ENCODE peak calls at places on chromosome 19, in five cellular contexts. L is left lung; P is CD4-positive, alpha-beta T cell; R is H1; Q is psoas muscle. G is an unnamed sample. For H3K9me3, the result is how much of the 10 kb centered on the place peaks cover.

GRCh38 chr19:35975608-35976214 is 19.3 kb upstream of the SDHAF1 start:
- DNase-seq in R (no peak), P (no peak), Q (no peak), L (no peak), G (no peak)

GRCh38 chr19:50361290-50362029 is 4.0 kb downstream of the NAPSA start:
- DNase-seq in L (no peak), R (no peak), Q (no peak), P (no peak), G (no peak)

GRCh38 chr19:3573162-3573857 is 566 bp downstream of the HMG20B start:
- DNase-seq in L (no peak), Q (no peak), R (no peak), P (no peak), G (no peak)

GRCh38 chr19:47437500-47437899 is 18.2 kb upstream of the MEIS3 start:
- DNase-seq in R (no peak), P (no peak), L (no peak), Q (no peak), G (no peak)

GRCh38 chr19:16351133-16351809 is 26.6 kb downstream of the KLF2 start:
- DNase-seq in L (no peak), R (no peak), P (no peak), Q (no peak), G (no peak)

GRCh38 chr19:35904312-35905068 is 2.2 kb downstream of the HCST start:
- DNase-seq in Q (no peak), R (no peak), L (no peak), P (no peak), G (no peak)

GRCh38 chr19:53908106-53908932 is 759 bp upstream of the CACNG7 start:
- DNase-seq in P (no peak), Q (peak), L (no peak), R (no peak), G (no peak)

GRCh38 chr19:7867092-7867844 is 6.9 kb downstream of the PRR36 start:
- DNase-seq in P (no peak), L (no peak), Q (peak), R (no peak), G (no peak)

GRCh38 chr19:54426291-54426918 is 11.1 kb downstream of the TTYH1 start:
- DNase-seq in P (no peak), R (no peak), L (no peak), Q (no peak), G (no peak)

GRCh38 chr19:31220540-31220939 is 128.7 kb downstream of the TSHZ3 start:
- DNase-seq in R (no peak), P (no peak), L (no peak), Q (no peak), G (no peak)

GRCh38 chr19:23439623-23440022 is 44.4 kb upstream of the ZNF91 start:
- DNase-seq in P (no peak), L (no peak), Q (no peak), R (no peak), G (no peak)

GRCh38 chr19:5460748-5461147 is 5.5 kb downstream of the ZNRF4 start:
- DNase-seq in Q (no peak), L (no peak), R (no peak), P (no peak), G (no peak)

GRCh38 chr19:38488811-38489481 is 55.5 kb downstream of the RYR1 start:
- DNase-seq in R (no peak), P (no peak), L (no peak), Q (no peak), G (no peak)

GRCh38 chr19:17419154-17419490 is 725 bp upstream of the MVB12A start:
- DNase-seq in R (no peak), Q (no peak), P (no peak), L (no peak), G (no peak)

GRCh38 chr19:16942583-16942982 is 53.8 kb downstream of the F2RL3 start:
- DNase-seq in P (no peak), L (no peak), Q (no peak), R (no peak), G (no peak)

GRCh38 chr19:52114691-52115090 is 19.1 kb upstream of the ZNF841 start:
- DNase-seq in R (no peak), L (no peak), P (no peak), Q (no peak), G (no peak)

GRCh38 chr19:52115526-52116053 is 20.0 kb upstream of the ZNF841 start:
- DNase-seq in Q (no peak), R (no peak), L (no peak), P (no peak), G (no peak)

GRCh38 chr19:52120286-52120685 is 19.5 kb downstream of the ZNF616 start:
- DNase-seq in P (no peak), Q (no peak), L (no peak), R (no peak), G (no peak)
- H3K9me3 ChIP-seq in P (half or more), Q (half or more), L (half or more), R (half or more), G (half or more)

GRCh38 chr19:2080336-2080988 is 15.7 kb downstream of the MOB3A start:
- DNase-seq in R (no peak), P (no peak), L (no peak), Q (no peak), G (no peak)
- H3K9me3 ChIP-seq in R (under half), P (under half), L (under half), Q (under half), G (under half)

DNA sequence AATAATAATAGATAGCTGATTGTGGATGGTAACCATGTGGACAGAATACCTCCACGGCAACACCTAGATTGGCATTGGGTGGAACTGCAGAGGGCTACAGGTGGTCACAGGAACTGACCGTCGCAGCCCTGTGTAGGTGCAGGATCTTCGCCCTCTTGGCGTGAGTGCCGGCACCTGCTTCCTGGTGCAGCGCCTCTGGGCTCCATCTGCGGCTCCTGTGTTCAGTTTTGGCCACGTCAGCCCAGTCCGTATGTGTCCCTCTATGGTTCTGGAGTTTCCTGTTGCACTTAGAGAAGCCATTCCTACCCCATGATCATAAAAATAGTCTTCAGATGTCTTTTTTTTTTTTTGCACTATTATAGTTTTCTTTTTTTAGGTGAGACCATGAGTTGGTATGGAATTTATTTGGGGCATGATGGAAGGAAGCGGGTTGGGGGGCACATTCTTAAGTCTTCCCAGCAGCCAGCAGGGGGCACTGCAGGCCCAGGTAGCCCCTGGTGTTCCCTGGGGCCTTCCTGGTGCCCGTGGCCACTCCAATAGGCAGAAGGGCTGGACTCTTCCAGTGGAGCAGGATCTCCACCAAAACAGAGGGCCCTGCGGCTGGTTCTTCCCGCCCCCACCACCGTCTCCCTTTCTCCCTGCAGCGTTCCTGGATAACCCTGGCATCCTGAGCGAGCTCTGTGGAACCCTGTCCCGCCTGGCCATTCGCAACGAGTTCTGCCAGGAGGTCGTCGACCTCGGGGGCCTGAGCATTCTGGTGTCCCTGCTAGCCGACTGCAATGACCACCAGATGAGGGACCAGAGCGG is 10.1 kb upstream of the SLC25A42 start:
- DNase-seq in Q (peak), R (peak), L (no peak), P (peak), G (peak)
- H3K9me3 ChIP-seq in Q (under half), R (under half), L (under half), P (under half), G (under half)

DNA sequence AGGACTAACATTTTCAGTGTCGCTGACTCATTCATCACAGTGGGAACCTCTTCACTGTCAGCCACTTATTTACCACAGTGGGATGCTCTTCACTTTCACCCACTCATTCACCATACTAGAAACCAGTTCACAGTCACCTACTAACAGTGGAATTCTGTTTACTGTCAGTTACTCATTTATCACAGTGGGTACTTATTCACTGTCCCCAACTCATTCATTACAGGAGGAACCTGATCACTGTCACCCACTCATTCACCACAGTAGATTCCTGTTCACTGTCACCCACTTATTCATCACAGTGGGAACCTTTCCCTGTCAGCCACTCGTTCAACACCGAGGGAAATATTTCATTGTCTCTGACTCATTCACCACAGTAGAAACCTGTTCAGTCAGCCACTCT is 10.1 kb upstream of the ZNF85 start:
- DNase-seq in Q (no peak), R (no peak), P (no peak), L (no peak), G (no peak)
- H3K9me3 ChIP-seq in Q (under half), R (under half), P (under half), L (half or more), G (under half)